ENCODE peak calls at places on chromosomes 6 and 20, in seven cellular contexts. Y, B, H, T, W, E and I are unnamed samples. For H3K79me2, the result is how much of the 10 kb centered on the place peaks cover.

GRCh38 chr6:77292564-77293546 is 170.4 kb downstream of the HTR1B start:
- DNase-seq in E (peak), B (peak), H (no peak), Y (peak), T (no peak), W (peak), I (peak)

GRCh38 chr6:159701413-159701999 is 8.5 kb upstream of the SOD2 start:
- DNase-seq in B (peak), E (no peak), Y (peak), T (peak), H (no peak), W (no peak), I (peak)

GRCh38 chr20:53386186-53386681 is 207.4 kb downstream of the ZNF217 start:
- DNase-seq in B (no peak), E (no peak), H (no peak), Y (no peak), W (no peak), T (no peak), I (no peak)

GRCh38 chr6:129498950-129499870 is 210.8 kb downstream of the ARHGAP18 start:
- DNase-seq in B (peak), T (peak), H (no peak), W (peak), E (no peak), Y (peak), I (peak)

GRCh38 chr20:50301165-50301564 is 110.5 kb downstream of the CEBPB start:
- DNase-seq in H (no peak), E (no peak), W (no peak), Y (no peak), B (no peak), T (no peak), I (no peak)

GRCh38 chr20:59518881-59519706 is 85.2 kb upstream of the PHACTR3 start:
- DNase-seq in W (peak), H (peak), B (peak), T (peak), E (peak), Y (peak), I (peak)

GRCh38 chr20:62245911-62246280 is 7.6 kb downstream of the OSBPL2 start:
- DNase-seq in Y (no peak), B (no peak), T (no peak), H (no peak), E (no peak), W (no peak), I (no peak)

GRCh38 chr6:43842231-43842794 is 72.3 kb downstream of the VEGFA start:
- DNase-seq in T (no peak), E (no peak), H (no peak), W (no peak), B (peak), Y (no peak), I (no peak)

GRCh38 chr6:66128676-66129075 is 421.6 kb upstream of the EYS start:
- DNase-seq in E (no peak), Y (no peak), T (no peak), H (no peak), B (no peak), W (no peak), I (no peak)

GRCh38 chr6:117549606-117550005 is 52.7 kb downstream of the GOPC start:
- DNase-seq in T (no peak), E (no peak), B (no peak), W (no peak), Y (no peak), H (no peak), I (no peak)

GRCh38 chr6:93894521-93894920 is 475.2 kb upstream of the EPHA7 start:
- DNase-seq in T (no peak), E (no peak), B (no peak), W (no peak), Y (no peak), H (no peak), I (no peak)

GRCh38 chr20:7327815-7328214 is 560.3 kb downstream of the BMP2 start:
- DNase-seq in B (no peak), W (no peak), T (no peak), E (no peak), H (no peak), Y (no peak), I (no peak)

GRCh38 chr6:46789434-46790358 is 3.5 kb upstream of the MEP1A start:
- DNase-seq in B (no peak), H (no peak), T (peak), W (no peak), E (no peak), Y (no peak), I (no peak)

GRCh38 chr6:44667668-44668390 is 280.3 kb downstream of the CDC5L start:
- DNase-seq in Y (no peak), E (no peak), W (peak), H (peak), T (peak), B (peak), I (peak)

GRCh38 chr6:38262041-38262440 is 377.7 kb downstream of the BTBD9 start:
- DNase-seq in B (peak), H (no peak), T (peak), Y (peak), W (no peak), E (peak), I (no peak)

GRCh38 chr6:84618046-84618752 is 146.2 kb downstream of the TBX18 start:
- DNase-seq in H (no peak), W (no peak), E (no peak), Y (peak), T (no peak), B (peak), I (no peak)

GRCh38 chr20:18504479-18505060 is 3.2 kb upstream of the SEC23B start:
- DNase-seq in H (no peak), B (no peak), W (no peak), Y (no peak), E (no peak), T (no peak), I (peak)

GRCh38 chr20:3572151-3572550 is 91.0 kb downstream of the GFRA4 start:
- DNase-seq in E (no peak), H (no peak), W (no peak), T (no peak), Y (no peak), B (no peak), I (no peak)

GRCh38 chr6:23002044-23002619 is 432.8 kb downstream of the HDGFL1 start:
- DNase-seq in Y (no peak), E (no peak), H (no peak), T (no peak), B (no peak), W (no peak), I (no peak)

GRCh38 chr6:87806635-87807034 is 104.6 kb upstream of the AKIRIN2 start:
- DNase-seq in T (peak), B (peak), E (no peak), H (no peak), W (no peak), Y (no peak), I (no peak)

GRCh38 chr20:7754102-7754501 is 186.2 kb downstream of the HAO1 start:
- DNase-seq in H (no peak), B (no peak), W (no peak), T (no peak), Y (no peak), E (no peak), I (no peak)

GRCh38 chr6:132161283-132161682 is 210.1 kb upstream of the CCN2 start:
- DNase-seq in Y (peak), W (peak), B (peak), T (peak), H (no peak), E (peak), I (peak)

GRCh38 chr6:87068804-87069203 is 26.1 kb downstream of the CGA start:
- DNase-seq in B (no peak), E (no peak), T (no peak), Y (no peak), H (no peak), W (no peak), I (no peak)

GRCh38 chr6:24721461-24722215 is 2.7 kb upstream of the C6orf62 start:
- DNase-seq in Y (no peak), H (no peak), W (no peak), B (no peak), T (no peak), E (no peak), I (no peak)

GRCh38 chr6:43310624-43311023 is 2.0 kb upstream of the CRIP3 start:
- DNase-seq in B (peak), W (no peak), T (no peak), E (no peak), Y (no peak), H (no peak), I (no peak)

GRCh38 chr6:170286246-170286933 is 4.5 kb downstream of the DLL1 start:
- DNase-seq in T (no peak), E (no peak), H (peak), W (no peak), Y (no peak), B (no peak), I (no peak)

GRCh38 chr6:136791296-136792065 is 796 bp downstream of the MAP3K5 start:
- DNase-seq in W (no peak), H (no peak), E (peak), Y (peak), B (peak), T (no peak), I (peak)

GRCh38 chr6:135087803-135088202 is 33.2 kb upstream of the HBS1L start:
- DNase-seq in B (no peak), W (no peak), T (no peak), E (no peak), H (no peak), Y (no peak), I (no peak)

GRCh38 chr6:101226677-101227135 is 166.8 kb upstream of the GRIK2 start:
- DNase-seq in T (peak), E (peak), H (peak), Y (peak), B (peak), W (peak), I (peak)

GRCh38 chr6:2772840-2773239 is 7.6 kb downstream of the WRNIP1 start:
- DNase-seq in E (no peak), T (no peak), W (no peak), Y (no peak), B (no peak), H (no peak), I (no peak)

GRCh38 chr20:32474967-32475819 is 109.9 kb downstream of the NOL4L start:
- DNase-seq in T (peak), W (no peak), E (peak), B (peak), H (peak), Y (peak), I (no peak)

GRCh38 chr6:133623065-133623464 is 265.8 kb upstream of the TCF21 start:
- DNase-seq in W (no peak), E (no peak), H (no peak), B (no peak), T (no peak), Y (no peak), I (no peak)

GRCh38 chr6:21102624-21103023 is 490.9 kb upstream of the SOX4 start:
- DNase-seq in W (no peak), T (no peak), Y (no peak), H (no peak), E (peak), B (peak), I (peak)

GRCh38 chr20:62929051-62929538 is 2.8 kb upstream of the DIDO1 start:
- DNase-seq in W (no peak), E (peak), H (peak), B (peak), Y (peak), T (peak), I (peak)

GRCh38 chr6:162416845-162417537 is 310.6 kb downstream of the PRKN start:
- DNase-seq in W (no peak), H (no peak), B (no peak), E (no peak), T (no peak), Y (no peak), I (no peak)

GRCh38 chr6:169641461-169642085 is 60.3 kb downstream of the WDR27 start:
- DNase-seq in Y (no peak), H (no peak), B (no peak), E (no peak), T (no peak), W (no peak), I (no peak)

GRCh38 chr6:31005249-31006020 is 4.8 kb upstream of the MUC22 start:
- DNase-seq in B (no peak), E (no peak), Y (no peak), W (no peak), H (no peak), T (no peak), I (peak)

GRCh38 chr20:23874747-23875146 is 4.8 kb downstream of the CST5 start:
- DNase-seq in T (no peak), E (no peak), H (no peak), W (no peak), Y (no peak), B (no peak), I (no peak)

GRCh38 chr20:37189617-37190016 is 10.3 kb upstream of the MROH8 start:
- DNase-seq in E (no peak), B (no peak), T (no peak), W (no peak), Y (no peak), H (no peak), I (no peak)

GRCh38 chr20:37192137-37192854 is 12.9 kb upstream of the MROH8 start:
- DNase-seq in Y (peak), H (peak), W (peak), T (peak), B (peak), E (peak), I (peak)

GRCh38 chr20:37193226-37193625 is 13.9 kb upstream of the MROH8 start:
- DNase-seq in W (no peak), E (no peak), T (no peak), H (no peak), B (no peak), Y (no peak), I (no peak)

GRCh38 chr20:37188787-37189186 is 9.4 kb upstream of the MROH8 start:
- DNase-seq in T (no peak), B (no peak), E (no peak), W (no peak), H (no peak), Y (no peak), I (no peak)

DNA sequence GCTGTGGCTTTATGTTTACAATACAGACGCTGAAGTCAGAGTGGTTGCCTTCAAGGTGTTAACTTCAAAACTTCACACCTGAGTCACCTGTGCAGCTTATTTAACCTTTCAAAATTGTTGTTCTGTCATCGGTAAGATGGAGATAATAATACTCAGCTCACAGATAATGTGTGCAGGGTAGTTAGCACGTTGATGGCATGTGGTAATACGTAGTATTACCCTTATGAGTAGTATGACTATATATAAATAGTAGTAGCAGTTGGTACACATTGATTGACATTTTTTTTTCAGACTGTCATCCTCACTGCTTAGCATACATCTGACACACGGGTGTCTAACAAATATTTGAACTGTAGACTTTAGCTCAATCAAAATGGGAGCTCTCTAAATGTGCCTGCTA is 11.0 kb upstream of the MROH8 start:
- DNase-seq in T (no peak), W (no peak), H (no peak), B (no peak), Y (no peak), E (no peak), I (no peak)
- H3K79me2 ChIP-seq in T (half or more), W (half or more), H (under half), B (half or more), Y (half or more), E (half or more), I (under half)

GRCh38 chr6:41941280-41942044 is at the start of gene CCND3:
- DNase-seq in T (peak), W (peak), B (peak), H (peak), E (peak), Y (peak), I (peak)
- H3K79me2 ChIP-seq in T (under half), W (under half), B (under half), H (under half), E (under half), Y (half or more), I (under half)

GRCh38 chr6:111449129-111449528 is 33.9 kb downstream of the REV3L start:
- DNase-seq in E (no peak), B (no peak), T (no peak), H (no peak), Y (no peak), W (no peak), I (no peak)

GRCh38 chr6:111450087-111450486 is 32.9 kb downstream of the REV3L start:
- DNase-seq in T (no peak), Y (no peak), E (no peak), H (no peak), B (no peak), W (no peak), I (no peak)

GRCh38 chr6:111444794-111445193 is 38.2 kb downstream of the REV3L start:
- DNase-seq in E (no peak), Y (no peak), H (no peak), T (no peak), B (no peak), W (no peak), I (no peak)

GRCh38 chr6:111445786-111446395 is 37.1 kb downstream of the REV3L start:
- DNase-seq in T (no peak), Y (no peak), H (no peak), E (no peak), W (no peak), B (peak), I (no peak)

DNA sequence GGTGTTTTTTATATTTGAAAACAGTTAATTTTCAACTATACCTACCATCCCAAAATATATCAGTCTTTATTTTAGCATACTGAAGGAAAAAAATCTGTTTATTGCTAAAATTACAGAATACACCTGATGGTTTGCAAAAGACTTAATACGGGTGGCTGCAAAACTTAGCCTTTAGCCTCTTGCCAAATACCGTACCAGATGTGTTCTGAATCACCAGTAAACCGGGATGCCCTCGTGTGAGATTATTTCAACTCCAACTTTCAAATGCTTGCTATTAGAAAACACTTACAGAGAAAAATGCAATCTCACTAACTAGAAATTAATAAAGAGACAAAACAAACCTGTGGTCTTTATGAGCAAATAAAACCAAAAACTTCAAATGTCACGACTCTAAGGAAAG is 36.0 kb downstream of the REV3L start:
- DNase-seq in Y (no peak), E (no peak), W (no peak), H (no peak), B (no peak), T (no peak), I (no peak)
- H3K79me2 ChIP-seq in Y (half or more), E (under half), W (half or more), H (under half), B (half or more), T (half or more), I (under half)

GRCh38 chr6:139159016-139159415 is 24.1 kb downstream of the HECA start:
- DNase-seq in E (no peak), B (no peak), W (no peak), T (no peak), Y (no peak), H (no peak), I (no peak)

GRCh38 chr6:139164001-139164400 is 29.1 kb downstream of the HECA start:
- DNase-seq in Y (no peak), B (no peak), W (no peak), T (no peak), E (no peak), H (no peak), I (no peak)

GRCh38 chr6:139161169-139161568 is 26.3 kb downstream of the HECA start:
- DNase-seq in T (peak), B (no peak), Y (peak), E (no peak), H (no peak), W (peak), I (no peak)

GRCh38 chr6:139165324-139165723 is 30.4 kb downstream of the HECA start:
- DNase-seq in Y (no peak), E (no peak), B (no peak), T (no peak), H (no peak), W (no peak), I (no peak)

DNA sequence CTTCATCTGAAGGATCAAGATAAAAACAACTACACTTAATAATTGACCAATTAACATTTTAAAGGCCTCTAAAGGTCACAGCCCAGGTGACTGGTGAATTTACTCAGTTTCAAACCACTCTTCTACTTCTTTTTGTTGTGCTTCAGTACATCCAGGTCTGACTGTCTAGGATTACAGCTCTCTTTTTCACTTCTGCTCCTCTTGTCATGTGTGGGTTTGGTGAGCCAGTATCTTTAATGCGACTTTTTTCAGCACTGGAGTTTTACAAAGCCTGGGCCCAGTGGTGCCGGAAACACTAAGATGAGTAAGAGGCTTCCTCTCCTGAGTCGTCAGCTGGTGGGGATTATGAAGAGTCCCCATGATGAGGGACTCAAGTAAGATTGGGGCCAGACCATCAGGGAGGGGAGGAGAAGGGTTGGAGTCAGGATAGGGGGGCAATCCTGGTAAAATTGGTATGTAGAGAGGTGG is 27.0 kb downstream of the HECA start:
- DNase-seq in Y (no peak), T (no peak), W (no peak), B (no peak), E (no peak), H (no peak), I (no peak)
- H3K79me2 ChIP-seq in Y (under half), T (under half), W (under half), B (under half), E (under half), H (under half), I (under half)

GRCh38 chr6:130575557-130575956 is 209.7 kb downstream of the TMEM200A start:
- DNase-seq in W (no peak), H (no peak), E (no peak), T (no peak), B (no peak), Y (no peak), I (no peak)
- H3K79me2 ChIP-seq in W (under half), H (under half), E (under half), T (under half), B (under half), Y (under half), I (under half)

DNA sequence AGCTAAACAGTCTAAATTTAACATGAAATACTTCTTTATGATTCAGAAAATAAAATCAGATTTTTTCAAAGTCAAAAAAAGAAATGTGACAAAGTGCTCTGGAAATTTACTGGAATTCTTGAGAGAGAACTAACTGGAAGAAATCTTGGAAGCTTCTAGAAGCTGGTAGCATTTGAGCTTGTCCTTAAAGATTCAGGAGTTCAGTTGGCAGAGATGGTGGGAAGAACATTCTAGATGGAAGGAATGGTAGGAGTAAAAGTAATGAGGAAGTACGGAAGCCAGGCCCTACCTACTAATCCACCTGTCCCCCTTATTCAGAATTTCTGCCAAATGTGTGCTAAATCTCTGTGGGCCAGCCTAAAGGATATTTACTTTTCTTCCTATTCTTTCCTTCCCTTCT is 21.2 kb downstream of the RALY start:
- DNase-seq in H (no peak), E (no peak), T (no peak), Y (no peak), W (no peak), B (no peak), I (no peak)
- H3K79me2 ChIP-seq in H (under half), E (half or more), T (half or more), Y (half or more), W (half or more), B (half or more), I (under half)